ENCODE peak calls at places on chromosomes 13 and 19, in five cellular contexts. E, J, S, P and A are unnamed samples.

GRCh38 chr19:7505682-7506384 is 10.1 kb upstream of the ZNF358 start:
- DNase-seq in J (no peak), E (no peak), S (no peak), P (no peak), A (no peak)

GRCh38 chr19:12681074-12681987 is at the start of gene DHPS:
- DNase-seq in P (peak), S (peak), E (peak), J (peak), A (peak)

GRCh38 chr19:3979289-3979673 is 6.0 kb downstream of the EEF2 start:
- DNase-seq in J (no peak), E (no peak), S (no peak), P (no peak), A (no peak)

GRCh38 chr13:113742000-113742441 is 17.0 kb upstream of the TMEM255B start:
- DNase-seq in S (no peak), E (peak), P (peak), J (no peak), A (peak)

GRCh38 chr13:58376349-58376748 is 744.8 kb downstream of the PCDH17 start:
- DNase-seq in E (no peak), P (no peak), J (no peak), S (no peak), A (no peak)

GRCh38 chr13:99265162-99265822 is 7.1 kb upstream of the GPR18 start:
- DNase-seq in E (no peak), S (no peak), P (no peak), J (no peak), A (no peak)

GRCh38 chr13:30371649-30372265 is 50.5 kb upstream of the UBE2L5 start:
- DNase-seq in P (no peak), J (peak), E (peak), S (peak), A (no peak)

GRCh38 chr13:38394777-38395504 is 45.3 kb downstream of the UFM1 start:
- DNase-seq in E (no peak), J (no peak), S (no peak), P (no peak), A (no peak)

GRCh38 chr19:13849991-13850909 is 26.7 kb upstream of the NANOS3 start:
- DNase-seq in E (peak), J (peak), S (no peak), P (peak), A (peak)

GRCh38 chr19:17834350-17835181 is 13.2 kb downstream of the JAK3 start:
- DNase-seq in J (no peak), P (no peak), E (no peak), S (no peak), A (no peak)

GRCh38 chr13:41668130-41668757 is 210.9 kb downstream of the RGCC start:
- DNase-seq in S (peak), J (peak), E (peak), P (peak), A (no peak)

GRCh38 chr13:91247768-91248167 is 99.7 kb upstream of the MIR17HG start:
- DNase-seq in J (no peak), P (no peak), E (no peak), S (no peak), A (no peak)

GRCh38 chr19:12055784-12056183 is 3.0 kb upstream of the ZNF878 start:
- DNase-seq in P (no peak), J (no peak), E (no peak), S (no peak), A (no peak)

GRCh38 chr19:7199613-7200533 is 94.3 kb downstream of the INSR start:
- DNase-seq in S (no peak), E (peak), J (peak), P (no peak), A (no peak)

GRCh38 chr19:51415187-51415586 is 2.3 kb downstream of the SIGLEC10 start:
- DNase-seq in E (no peak), S (no peak), P (no peak), J (no peak), A (no peak)

GRCh38 chr13:95137096-95137495 is 164.2 kb downstream of the ABCC4 start:
- DNase-seq in J (no peak), E (no peak), S (no peak), P (no peak), A (no peak)

GRCh38 chr13:41502676-41503075 is 45.3 kb downstream of the RGCC start:
- DNase-seq in S (peak), P (no peak), E (peak), J (no peak), A (no peak)

GRCh38 chr13:94534171-94534570 is 54.7 kb upstream of the DCT start:
- DNase-seq in S (no peak), E (no peak), J (no peak), P (no peak), A (no peak)

GRCh38 chr13:94312511-94313191 is 166.8 kb downstream of the DCT start:
- DNase-seq in E (no peak), P (no peak), J (no peak), S (no peak), A (no peak)

GRCh38 chr13:24209138-24209537 is 48.6 kb downstream of the SPATA13 start:
- DNase-seq in E (no peak), J (no peak), S (no peak), P (no peak), A (no peak)

GRCh38 chr19:28493881-28494280 is 719.1 kb downstream of the UQCRFS1 start:
- DNase-seq in E (no peak), J (no peak), S (no peak), P (no peak), A (no peak)

GRCh38 chr19:48933382-48933932 is at the start of gene DHDH:
- DNase-seq in S (peak), E (peak), J (peak), P (peak), A (peak)

GRCh38 chr19:50814883-50815282 is 8.7 kb downstream of the KLK1 start:
- DNase-seq in S (no peak), J (no peak), P (no peak), E (no peak), A (no peak)

GRCh38 chr19:791605-792360 is 5.5 kb upstream of the PTBP1 start:
- DNase-seq in J (no peak), P (no peak), S (no peak), E (no peak), A (no peak)

GRCh38 chr13:46542833-46543232 is 10.1 kb upstream of the LRCH1 start:
- DNase-seq in P (no peak), S (no peak), E (no peak), J (no peak), A (no peak)

GRCh38 chr13:52851153-52851962 is 2.9 kb upstream of the PCDH8 start:
- DNase-seq in P (peak), E (no peak), J (no peak), S (no peak), A (peak)

GRCh38 chr19:18905058-18905456 is 9.1 kb upstream of the CERS1 start:
- DNase-seq in E (no peak), P (no peak), J (no peak), S (no peak), A (no peak)

GRCh38 chr19:10565567-10566407 is at the start of gene KRI1:
- DNase-seq in P (peak), E (peak), J (peak), S (peak), A (peak)